ENCODE peak calls at places on chromosomes 1 and 21, in four cellular contexts. One of them, this sample, is unnamed.
A peak's percentile ranks its signal among the peaks of the same experiment; 100 is the strongest.

GRCh38 chr1:161189036-161189435 is 9.8 kb downstream of the ADAMTS4 start:
- DNase-seq in LNCaP clone FGC: no peak
- DNase-seq in psoas muscle: no peak
- DNase-seq in cardiac fibroblast: no peak
- DNase-seq in this sample: no peak

GRCh38 chr21:15552914-15553491 is 176.8 kb upstream of the USP25 start:
- DNase-seq in LNCaP clone FGC: no peak
- DNase-seq in psoas muscle: no peak
- DNase-seq in cardiac fibroblast: peak; percentile 26
- DNase-seq in this sample: no peak

GRCh38 chr1:147225193-147225730 is at the start of gene FMO5:
- DNase-seq in LNCaP clone FGC: no peak
- DNase-seq in psoas muscle: peak; percentile 83
- DNase-seq in cardiac fibroblast: peak; percentile 76
- DNase-seq in this sample: peak; percentile 83

GRCh38 chr1:67214420-67215174 is 48.3 kb downstream of the IL23R start:
- DNase-seq in LNCaP clone FGC: no peak
- DNase-seq in psoas muscle: no peak
- DNase-seq in cardiac fibroblast: peak; percentile 34
- DNase-seq in this sample: no peak

GRCh38 chr1:224831501-224831900 is 98.0 kb upstream of the DNAH14 start:
- DNase-seq in LNCaP clone FGC: no peak
- DNase-seq in psoas muscle: no peak
- DNase-seq in cardiac fibroblast: no peak
- DNase-seq in this sample: no peak

GRCh38 chr1:9247894-9248293 is 13.3 kb downstream of the H6PD start:
- DNase-seq in LNCaP clone FGC: no peak
- DNase-seq in psoas muscle: peak; percentile 79
- DNase-seq in cardiac fibroblast: no peak
- DNase-seq in this sample: no peak

GRCh38 chr1:35324486-35324885 is 56.0 kb downstream of the ZMYM4 start:
- DNase-seq in LNCaP clone FGC: no peak
- DNase-seq in psoas muscle: no peak
- DNase-seq in cardiac fibroblast: peak; percentile 46
- DNase-seq in this sample: no peak

GRCh38 chr1:240155605-240156004 is 63.9 kb downstream of the FMN2 start:
- DNase-seq in LNCaP clone FGC: no peak
- DNase-seq in psoas muscle: no peak
- DNase-seq in cardiac fibroblast: no peak
- DNase-seq in this sample: no peak

GRCh38 chr1:24745711-24746582 is 700 bp downstream of the CLIC4 start:
- DNase-seq in LNCaP clone FGC: no peak
- DNase-seq in psoas muscle: peak; percentile 66
- DNase-seq in cardiac fibroblast: peak; percentile 83
- DNase-seq in this sample: peak; percentile 85

GRCh38 chr1:245742891-245743290 is 588.1 kb downstream of the KIF26B start:
- DNase-seq in LNCaP clone FGC: no peak
- DNase-seq in psoas muscle: no peak
- DNase-seq in cardiac fibroblast: no peak
- DNase-seq in this sample: no peak

GRCh38 chr21:30199989-30200388 is 15.9 kb downstream of the CLDN8 start:
- DNase-seq in LNCaP clone FGC: peak; percentile 91
- DNase-seq in psoas muscle: no peak
- DNase-seq in cardiac fibroblast: no peak
- DNase-seq in this sample: no peak

GRCh38 chr1:162042361-162042760 is 18.7 kb upstream of the OLFML2B start:
- DNase-seq in LNCaP clone FGC: no peak
- DNase-seq in psoas muscle: no peak
- DNase-seq in cardiac fibroblast: no peak
- DNase-seq in this sample: no peak

GRCh38 chr1:37441490-37441889 is 32.9 kb upstream of the ZC3H12A start:
- DNase-seq in LNCaP clone FGC: no peak
- DNase-seq in psoas muscle: no peak
- DNase-seq in cardiac fibroblast: no peak
- DNase-seq in this sample: no peak

GRCh38 chr1:78687914-78688313 is 38.3 kb downstream of the IFI44 start:
- DNase-seq in LNCaP clone FGC: no peak
- DNase-seq in psoas muscle: no peak
- DNase-seq in cardiac fibroblast: no peak
- DNase-seq in this sample: no peak

DNA sequence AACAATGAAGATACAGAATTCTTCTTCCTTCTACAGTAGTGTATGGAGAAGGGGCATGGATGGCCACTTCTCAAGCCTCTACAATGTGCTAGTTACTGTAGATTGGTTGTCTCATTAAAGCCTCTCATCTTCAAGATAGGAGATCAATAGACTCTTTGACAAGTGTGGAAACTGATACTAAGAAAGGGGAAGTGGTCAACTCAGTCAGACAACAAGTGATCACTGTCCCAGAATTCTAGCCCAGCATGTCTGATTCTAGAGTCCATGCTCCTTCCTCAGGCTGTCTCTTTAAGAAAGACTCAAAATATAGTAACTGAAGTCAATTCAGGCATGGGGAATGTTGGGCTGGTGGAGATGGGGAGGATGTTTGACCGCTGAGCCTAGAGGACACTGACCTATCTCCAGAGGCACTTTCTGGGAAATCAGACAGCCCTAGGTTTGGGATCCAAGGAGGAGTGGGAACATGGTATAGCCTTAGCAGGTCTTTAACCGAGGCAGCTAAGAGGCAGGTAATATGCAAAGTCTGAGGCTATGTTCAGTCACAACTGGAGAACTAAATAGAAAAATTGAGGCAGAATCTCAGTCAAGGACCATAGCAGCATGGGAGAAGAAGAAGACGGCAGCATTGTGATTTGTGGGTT is 39.3 kb upstream of the EYA3 start:
- DNase-seq in LNCaP clone FGC: no peak
- DNase-seq in psoas muscle: no peak
- DNase-seq in cardiac fibroblast: no peak
- DNase-seq in this sample: no peak
- H3K4me3 ChIP-seq in LNCaP clone FGC: no peak overlapping the region
- H3K4me3 ChIP-seq in psoas muscle: no peak overlapping the region
- H3K4me3 ChIP-seq in cardiac fibroblast: no peak overlapping the region
- H3K4me3 ChIP-seq in this sample: no peak overlapping the region

GRCh38 chr21:23853796-23854379 is 1753.4 kb downstream of the MRPL39 start:
- DNase-seq in LNCaP clone FGC: peak; percentile 36
- DNase-seq in psoas muscle: no peak
- DNase-seq in cardiac fibroblast: peak; percentile 13
- DNase-seq in this sample: no peak
- TF ChIP-seq CTCF in LNCaP clone FGC: peak; percentile 72
- TF ChIP-seq CTCF in psoas muscle: peak; percentile 16
- TF ChIP-seq CTCF in cardiac fibroblast: peak; percentile 27
- TF ChIP-seq CTCF in this sample: peak; percentile 24

DNA sequence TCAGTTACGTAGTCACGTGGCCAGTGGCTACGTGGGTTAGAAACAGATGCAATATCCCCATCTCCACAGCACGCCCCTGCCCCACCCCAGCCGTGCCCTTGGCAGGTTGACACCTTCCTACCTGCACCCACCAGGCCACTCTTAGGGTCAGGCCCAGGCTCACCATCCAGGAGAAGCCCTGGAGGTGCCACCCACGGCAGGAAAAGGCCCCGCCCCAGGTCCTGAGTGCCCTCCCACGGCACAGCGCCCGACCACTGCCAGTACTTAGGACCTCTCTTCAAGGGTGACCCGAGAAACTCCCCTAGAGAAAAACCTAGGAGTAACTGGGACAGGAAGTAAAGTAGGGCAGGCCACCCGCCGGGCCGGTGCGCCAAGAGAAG is 1.5 kb downstream of the C1orf35 start:
- DNase-seq in LNCaP clone FGC: no peak
- DNase-seq in psoas muscle: peak; percentile 53
- DNase-seq in cardiac fibroblast: no peak
- DNase-seq in this sample: peak; percentile 71
- H3K4me3 ChIP-seq in LNCaP clone FGC: peak overlapping the region; percentile 87
- H3K4me3 ChIP-seq in psoas muscle: peak overlapping the region; percentile 82
- H3K4me3 ChIP-seq in cardiac fibroblast: peak overlapping the region; percentile 93
- H3K4me3 ChIP-seq in this sample: peak overlapping the region; percentile 92

GRCh38 chr21:45080232-45080631 is 5.9 kb downstream of the ADARB1 start:
- DNase-seq in LNCaP clone FGC: no peak
- DNase-seq in psoas muscle: no peak
- DNase-seq in cardiac fibroblast: no peak
- DNase-seq in this sample: peak; percentile 49

GRCh38 chr21:45076245-45076661 is 1.9 kb downstream of the ADARB1 start:
- DNase-seq in LNCaP clone FGC: no peak
- DNase-seq in psoas muscle: no peak
- DNase-seq in cardiac fibroblast: peak; percentile 22
- DNase-seq in this sample: peak; percentile 57

GRCh38 chr21:45078877-45079281 is 4.5 kb downstream of the ADARB1 start:
- DNase-seq in LNCaP clone FGC: no peak
- DNase-seq in psoas muscle: no peak
- DNase-seq in cardiac fibroblast: peak; percentile 87
- DNase-seq in this sample: peak; percentile 72

GRCh38 chr21:45079351-45079750 is 5.0 kb downstream of the ADARB1 start:
- DNase-seq in LNCaP clone FGC: no peak
- DNase-seq in psoas muscle: no peak
- DNase-seq in cardiac fibroblast: no peak
- DNase-seq in this sample: peak; percentile 46

DNA sequence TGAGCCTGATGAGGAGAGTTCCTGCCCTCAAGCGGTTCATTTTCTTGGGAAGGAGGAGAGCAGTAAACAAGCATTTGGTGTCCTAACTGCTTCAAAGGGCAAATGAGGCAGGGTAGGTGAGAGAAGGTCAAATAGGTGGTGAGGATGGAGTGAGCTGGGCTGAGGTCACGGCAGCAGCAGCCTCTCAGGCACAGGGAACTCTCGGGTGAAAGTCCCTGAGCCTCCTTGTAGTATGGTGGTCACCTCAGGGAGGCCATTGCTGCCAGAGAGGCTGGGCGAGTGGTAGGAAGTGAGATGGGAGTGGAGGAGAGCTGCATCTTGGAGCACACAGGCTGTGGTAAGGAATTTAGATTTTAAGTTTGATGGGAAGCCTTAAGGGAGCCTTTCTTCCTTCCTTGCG is 4.0 kb downstream of the ADARB1 start:
- DNase-seq in LNCaP clone FGC: no peak
- DNase-seq in psoas muscle: no peak
- DNase-seq in cardiac fibroblast: no peak
- DNase-seq in this sample: peak; percentile 60
- TF ChIP-seq CTCF in LNCaP clone FGC: no peak
- TF ChIP-seq CTCF in psoas muscle: no peak
- TF ChIP-seq CTCF in cardiac fibroblast: no peak
- TF ChIP-seq CTCF in this sample: no peak

GRCh38 chr1:1776672-1777393 is 1.4 kb downstream of the NADK start:
- DNase-seq in LNCaP clone FGC: no peak
- DNase-seq in psoas muscle: no peak
- DNase-seq in cardiac fibroblast: no peak
- DNase-seq in this sample: no peak
- H3K4me3 ChIP-seq in LNCaP clone FGC: peak overlapping the region; percentile 83
- H3K4me3 ChIP-seq in psoas muscle: peak overlapping the region; percentile 91
- H3K4me3 ChIP-seq in cardiac fibroblast: peak overlapping the region; percentile 85
- H3K4me3 ChIP-seq in this sample: peak overlapping the region; percentile 80

GRCh38 chr1:59016390-59016789 is 232.5 kb upstream of the JUN start:
- DNase-seq in LNCaP clone FGC: no peak
- DNase-seq in psoas muscle: no peak
- DNase-seq in cardiac fibroblast: no peak
- DNase-seq in this sample: no peak
- TF ChIP-seq CTCF in LNCaP clone FGC: no peak
- TF ChIP-seq CTCF in psoas muscle: no peak
- TF ChIP-seq CTCF in cardiac fibroblast: no peak
- TF ChIP-seq CTCF in this sample: no peak

GRCh38 chr1:2856076-2856390 is 54.5 kb upstream of the TTC34 start:
- DNase-seq in LNCaP clone FGC: no peak
- DNase-seq in psoas muscle: peak; percentile 42
- DNase-seq in cardiac fibroblast: no peak
- DNase-seq in this sample: no peak

GRCh38 chr1:2858676-2859075 is 57.2 kb upstream of the TTC34 start:
- DNase-seq in LNCaP clone FGC: no peak
- DNase-seq in psoas muscle: no peak
- DNase-seq in cardiac fibroblast: no peak
- DNase-seq in this sample: no peak

GRCh38 chr1:2857521-2857920 is 56.0 kb upstream of the TTC34 start:
- DNase-seq in LNCaP clone FGC: no peak
- DNase-seq in psoas muscle: peak; percentile 26
- DNase-seq in cardiac fibroblast: no peak
- DNase-seq in this sample: no peak

GRCh38 chr1:2855206-2856075 is 53.9 kb upstream of the TTC34 start:
- DNase-seq in LNCaP clone FGC: no peak
- DNase-seq in psoas muscle: peak; percentile 47
- DNase-seq in cardiac fibroblast: no peak
- DNase-seq in this sample: no peak

DNA sequence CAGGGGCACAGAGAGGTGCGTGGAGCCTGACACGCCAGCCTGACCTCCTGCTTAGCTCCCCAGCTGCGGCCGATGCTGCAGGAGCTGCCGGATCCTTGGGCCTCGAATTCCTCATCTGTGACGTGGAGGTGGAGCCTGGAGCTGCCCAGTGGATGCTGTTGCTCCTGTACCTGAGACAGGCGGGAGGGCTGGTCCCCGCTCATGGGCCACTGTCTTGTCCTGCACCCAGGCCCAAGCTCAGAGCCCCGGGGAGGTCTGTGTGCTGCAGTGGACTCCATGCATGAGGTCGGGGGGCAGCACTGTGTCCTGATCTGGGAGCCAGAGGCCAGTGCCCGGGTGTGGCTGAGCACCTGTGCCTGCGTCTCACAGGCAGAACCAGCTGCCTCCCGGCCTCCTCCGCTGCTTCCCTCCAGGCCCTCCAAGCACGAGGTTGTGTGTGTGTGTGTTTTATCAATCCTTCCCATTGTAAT is 55.4 kb upstream of the TTC34 start:
- DNase-seq in LNCaP clone FGC: no peak
- DNase-seq in psoas muscle: peak; percentile 35
- DNase-seq in cardiac fibroblast: no peak
- DNase-seq in this sample: no peak
- H3K4me3 ChIP-seq in LNCaP clone FGC: no peak overlapping the region
- H3K4me3 ChIP-seq in psoas muscle: no peak overlapping the region
- H3K4me3 ChIP-seq in cardiac fibroblast: no peak overlapping the region
- H3K4me3 ChIP-seq in this sample: no peak overlapping the region